ENCODE peak calls at places on chromosomes 2 and 18, in nine cellular contexts. One of them, this sample, is unnamed.

GRCh38 chr2:45839388-45840251 is 188.1 kb downstream of the PRKCE start:
- DNase-seq in AG09319: no peak
- DNase-seq in neural progenitor cell: no peak
- DNase-seq in neural crest cell: no peak
- DNase-seq in dorsolateral prefrontal cortex: no peak
- DNase-seq in fibroblast of villous mesenchyme: peak; percentile 48
- DNase-seq in BE2C: no peak
- DNase-seq in left lung: no peak
- DNase-seq in prostate gland: no peak
- DNase-seq in this sample: no peak

GRCh38 chr2:195709901-195710300 is 52.9 kb downstream of the SLC39A10 start:
- DNase-seq in AG09319: no peak
- DNase-seq in neural progenitor cell: no peak
- DNase-seq in neural crest cell: no peak
- DNase-seq in dorsolateral prefrontal cortex: no peak
- DNase-seq in fibroblast of villous mesenchyme: peak; percentile 55
- DNase-seq in BE2C: no peak
- DNase-seq in left lung: no peak
- DNase-seq in prostate gland: no peak
- DNase-seq in this sample: no peak

GRCh38 chr2:64105676-64106461 is 38.4 kb downstream of the PELI1 start:
- DNase-seq in AG09319: no peak
- DNase-seq in neural progenitor cell: no peak
- DNase-seq in neural crest cell: no peak
- DNase-seq in dorsolateral prefrontal cortex: no peak
- DNase-seq in fibroblast of villous mesenchyme: no peak
- DNase-seq in BE2C: no peak
- DNase-seq in left lung: no peak
- DNase-seq in prostate gland: no peak
- DNase-seq in this sample: no peak

GRCh38 chr2:113120861-113121260 is 6.5 kb upstream of the IL1RN start:
- DNase-seq in AG09319: no peak
- DNase-seq in neural progenitor cell: no peak
- DNase-seq in neural crest cell: no peak
- DNase-seq in dorsolateral prefrontal cortex: no peak
- DNase-seq in fibroblast of villous mesenchyme: no peak
- DNase-seq in BE2C: no peak
- DNase-seq in left lung: no peak
- DNase-seq in prostate gland: no peak
- DNase-seq in this sample: no peak

GRCh38 chr18:55478301-55478660 is 109.7 kb downstream of the TCF4 start:
- DNase-seq in AG09319: no peak
- DNase-seq in neural progenitor cell: no peak
- DNase-seq in neural crest cell: no peak
- DNase-seq in dorsolateral prefrontal cortex: no peak
- DNase-seq in fibroblast of villous mesenchyme: peak; percentile 34
- DNase-seq in BE2C: no peak
- DNase-seq in left lung: no peak
- DNase-seq in prostate gland: no peak
- DNase-seq in this sample: no peak

GRCh38 chr2:172342056-172342455 is 85.3 kb upstream of the ITGA6 start:
- DNase-seq in AG09319: no peak
- DNase-seq in neural progenitor cell: no peak
- DNase-seq in neural crest cell: no peak
- DNase-seq in dorsolateral prefrontal cortex: no peak
- DNase-seq in fibroblast of villous mesenchyme: no peak
- DNase-seq in BE2C: no peak
- DNase-seq in left lung: no peak
- DNase-seq in prostate gland: no peak
- DNase-seq in this sample: no peak

GRCh38 chr18:8742382-8743361 is 37.3 kb downstream of the MTCL1 start:
- DNase-seq in AG09319: no peak
- DNase-seq in neural progenitor cell: no peak
- DNase-seq in neural crest cell: no peak
- DNase-seq in dorsolateral prefrontal cortex: no peak
- DNase-seq in fibroblast of villous mesenchyme: no peak
- DNase-seq in BE2C: no peak
- DNase-seq in left lung: no peak
- DNase-seq in prostate gland: no peak
- DNase-seq in this sample: no peak

GRCh38 chr2:106115250-106115649 is 78.9 kb downstream of the UXS1 start:
- DNase-seq in AG09319: no peak
- DNase-seq in neural progenitor cell: no peak
- DNase-seq in neural crest cell: no peak
- DNase-seq in dorsolateral prefrontal cortex: no peak
- DNase-seq in fibroblast of villous mesenchyme: peak; percentile 60
- DNase-seq in BE2C: no peak
- DNase-seq in left lung: no peak
- DNase-seq in prostate gland: no peak
- DNase-seq in this sample: no peak

GRCh38 chr18:79496978-79497637 is 101.4 kb downstream of the NFATC1 start:
- DNase-seq in AG09319: no peak
- DNase-seq in neural progenitor cell: no peak
- DNase-seq in neural crest cell: no peak
- DNase-seq in dorsolateral prefrontal cortex: peak; percentile 21
- DNase-seq in fibroblast of villous mesenchyme: peak; percentile 86
- DNase-seq in BE2C: peak; percentile 61
- DNase-seq in left lung: peak; percentile 47
- DNase-seq in prostate gland: no peak
- DNase-seq in this sample: peak; percentile 15

GRCh38 chr18:9577361-9577760 is 37.0 kb downstream of the PPP4R1 start:
- DNase-seq in AG09319: no peak
- DNase-seq in neural progenitor cell: no peak
- DNase-seq in neural crest cell: no peak
- DNase-seq in dorsolateral prefrontal cortex: no peak
- DNase-seq in fibroblast of villous mesenchyme: peak; percentile 40
- DNase-seq in BE2C: no peak
- DNase-seq in left lung: no peak
- DNase-seq in prostate gland: no peak
- DNase-seq in this sample: no peak

GRCh38 chr18:13245481-13246000 is 27.0 kb downstream of the LDLRAD4 start:
- DNase-seq in AG09319: no peak
- DNase-seq in neural progenitor cell: no peak
- DNase-seq in neural crest cell: no peak
- DNase-seq in dorsolateral prefrontal cortex: no peak
- DNase-seq in fibroblast of villous mesenchyme: no peak
- DNase-seq in BE2C: no peak
- DNase-seq in left lung: no peak
- DNase-seq in prostate gland: no peak
- DNase-seq in this sample: no peak

GRCh38 chr2:223688094-223688835 is 86.1 kb upstream of the SCG2 start:
- DNase-seq in AG09319: no peak
- DNase-seq in neural progenitor cell: peak; percentile 30
- DNase-seq in neural crest cell: no peak
- DNase-seq in dorsolateral prefrontal cortex: no peak
- DNase-seq in fibroblast of villous mesenchyme: no peak
- DNase-seq in BE2C: peak; percentile 60
- DNase-seq in left lung: no peak
- DNase-seq in prostate gland: no peak
- DNase-seq in this sample: no peak

GRCh38 chr18:499351-500229 is 911 bp downstream of the COLEC12 start:
- DNase-seq in AG09319: peak; percentile 81
- DNase-seq in neural progenitor cell: peak; percentile 33
- DNase-seq in neural crest cell: peak; percentile 8
- DNase-seq in dorsolateral prefrontal cortex: no peak
- DNase-seq in fibroblast of villous mesenchyme: peak; percentile 92
- DNase-seq in BE2C: peak; percentile 28
- DNase-seq in left lung: no peak
- DNase-seq in prostate gland: peak; percentile 38
- DNase-seq in this sample: no peak

GRCh38 chr18:73842795-73843394 is 304.7 kb downstream of the FBXO15 start:
- DNase-seq in AG09319: no peak
- DNase-seq in neural progenitor cell: peak; percentile 73
- DNase-seq in neural crest cell: peak; percentile 66
- DNase-seq in dorsolateral prefrontal cortex: peak; percentile 43
- DNase-seq in fibroblast of villous mesenchyme: peak; percentile 41
- DNase-seq in BE2C: peak; percentile 22
- DNase-seq in left lung: no peak
- DNase-seq in prostate gland: peak; percentile 35
- DNase-seq in this sample: no peak

GRCh38 chr2:222919841-222920609 is 59.2 kb downstream of the ACSL3 start:
- DNase-seq in AG09319: peak; percentile 68
- DNase-seq in neural progenitor cell: no peak
- DNase-seq in neural crest cell: no peak
- DNase-seq in dorsolateral prefrontal cortex: no peak
- DNase-seq in fibroblast of villous mesenchyme: peak; percentile 87
- DNase-seq in BE2C: no peak
- DNase-seq in left lung: no peak
- DNase-seq in prostate gland: no peak
- DNase-seq in this sample: no peak

GRCh38 chr2:193523662-193524061 is 1328.9 kb upstream of the TMEFF2 start:
- DNase-seq in AG09319: no peak
- DNase-seq in neural progenitor cell: no peak
- DNase-seq in neural crest cell: no peak
- DNase-seq in dorsolateral prefrontal cortex: no peak
- DNase-seq in fibroblast of villous mesenchyme: no peak
- DNase-seq in BE2C: no peak
- DNase-seq in left lung: no peak
- DNase-seq in prostate gland: no peak
- DNase-seq in this sample: no peak

GRCh38 chr2:36270758-36271157 is 84.8 kb upstream of the CRIM1 start:
- DNase-seq in AG09319: no peak
- DNase-seq in neural progenitor cell: peak; percentile 87
- DNase-seq in neural crest cell: no peak
- DNase-seq in dorsolateral prefrontal cortex: no peak
- DNase-seq in fibroblast of villous mesenchyme: no peak
- DNase-seq in BE2C: no peak
- DNase-seq in left lung: no peak
- DNase-seq in prostate gland: no peak
- DNase-seq in this sample: no peak

GRCh38 chr2:58557166-58557565 is 316.0 kb upstream of the FANCL start:
- DNase-seq in AG09319: no peak
- DNase-seq in neural progenitor cell: peak; percentile 21
- DNase-seq in neural crest cell: no peak
- DNase-seq in dorsolateral prefrontal cortex: no peak
- DNase-seq in fibroblast of villous mesenchyme: no peak
- DNase-seq in BE2C: no peak
- DNase-seq in left lung: no peak
- DNase-seq in prostate gland: no peak
- DNase-seq in this sample: no peak

GRCh38 chr2:58558866-58559265 is 317.7 kb upstream of the FANCL start:
- DNase-seq in AG09319: no peak
- DNase-seq in neural progenitor cell: peak; percentile 17
- DNase-seq in neural crest cell: no peak
- DNase-seq in dorsolateral prefrontal cortex: no peak
- DNase-seq in fibroblast of villous mesenchyme: no peak
- DNase-seq in BE2C: no peak
- DNase-seq in left lung: no peak
- DNase-seq in prostate gland: no peak
- DNase-seq in this sample: no peak

GRCh38 chr2:58553522-58553921 is 312.4 kb upstream of the FANCL start:
- DNase-seq in AG09319: no peak
- DNase-seq in neural progenitor cell: no peak
- DNase-seq in neural crest cell: no peak
- DNase-seq in dorsolateral prefrontal cortex: no peak
- DNase-seq in fibroblast of villous mesenchyme: no peak
- DNase-seq in BE2C: no peak
- DNase-seq in left lung: no peak
- DNase-seq in prostate gland: no peak
- DNase-seq in this sample: no peak

GRCh38 chr2:58553937-58554336 is 312.8 kb upstream of the FANCL start:
- DNase-seq in AG09319: no peak
- DNase-seq in neural progenitor cell: peak; percentile 46
- DNase-seq in neural crest cell: no peak
- DNase-seq in dorsolateral prefrontal cortex: no peak
- DNase-seq in fibroblast of villous mesenchyme: peak; percentile 8
- DNase-seq in BE2C: no peak
- DNase-seq in left lung: no peak
- DNase-seq in prostate gland: no peak
- DNase-seq in this sample: no peak
- TF ChIP-seq CTCF in AG09319: peak; percentile 7
- TF ChIP-seq CTCF in neural progenitor cell: peak; percentile 53
- TF ChIP-seq CTCF in neural crest cell: peak; percentile 46
- TF ChIP-seq CTCF in dorsolateral prefrontal cortex: peak; percentile 52
- TF ChIP-seq CTCF in fibroblast of villous mesenchyme: peak; percentile 37
- TF ChIP-seq CTCF in BE2C: no peak
- TF ChIP-seq CTCF in left lung: no peak
- TF ChIP-seq CTCF in prostate gland: no peak
- TF ChIP-seq CTCF in this sample: peak; percentile 9

GRCh38 chr2:121133551-121134319 is 151.3 kb downstream of the TFCP2L1 start:
- DNase-seq in AG09319: no peak
- DNase-seq in neural progenitor cell: no peak
- DNase-seq in neural crest cell: no peak
- DNase-seq in dorsolateral prefrontal cortex: no peak
- DNase-seq in fibroblast of villous mesenchyme: no peak
- DNase-seq in BE2C: no peak
- DNase-seq in left lung: no peak
- DNase-seq in prostate gland: no peak
- DNase-seq in this sample: no peak
- TF ChIP-seq CTCF in AG09319: no peak
- TF ChIP-seq CTCF in neural progenitor cell: no peak
- TF ChIP-seq CTCF in neural crest cell: no peak
- TF ChIP-seq CTCF in dorsolateral prefrontal cortex: no peak
- TF ChIP-seq CTCF in fibroblast of villous mesenchyme: no peak
- TF ChIP-seq CTCF in BE2C: no peak
- TF ChIP-seq CTCF in left lung: no peak
- TF ChIP-seq CTCF in prostate gland: no peak
- TF ChIP-seq CTCF in this sample: no peak

DNA sequence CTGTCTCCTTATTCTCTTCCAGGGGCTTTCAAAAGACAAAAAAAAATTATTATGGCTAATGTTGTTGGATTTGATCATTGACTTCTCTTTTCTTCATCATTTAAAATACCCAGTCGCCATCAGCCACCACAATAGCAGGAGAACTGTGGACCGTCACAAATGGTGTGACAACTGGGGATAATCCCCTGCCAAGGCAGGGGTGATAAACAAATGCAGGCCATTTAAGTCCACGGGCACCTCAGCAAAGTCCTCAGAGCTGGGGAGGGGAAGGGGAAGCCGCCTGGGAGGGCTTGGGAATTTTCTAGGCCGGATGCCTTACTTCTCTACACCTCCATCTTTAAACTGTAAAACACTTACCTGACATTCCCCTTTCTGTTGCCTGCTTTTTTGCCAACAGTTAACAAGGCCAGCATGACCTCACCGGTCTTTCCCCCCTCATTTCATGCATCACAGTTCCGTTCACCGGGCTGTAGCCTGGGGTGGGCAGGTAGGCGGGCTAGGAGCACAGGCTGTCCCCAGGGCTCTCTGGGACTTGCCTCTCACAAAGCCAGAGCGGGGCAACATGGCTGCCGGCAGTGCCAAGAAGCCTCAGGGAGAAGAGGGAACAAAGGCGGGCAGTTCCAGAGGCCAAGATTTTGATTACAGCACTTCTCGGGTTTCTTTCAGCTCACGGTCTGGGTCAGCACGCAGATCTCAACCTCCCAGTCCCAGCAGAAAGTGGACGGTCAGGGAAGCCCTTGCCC is 820.4 kb downstream of the BCL11A start:
- DNase-seq in AG09319: no peak
- DNase-seq in neural progenitor cell: no peak
- DNase-seq in neural crest cell: no peak
- DNase-seq in dorsolateral prefrontal cortex: no peak
- DNase-seq in fibroblast of villous mesenchyme: no peak
- DNase-seq in BE2C: no peak
- DNase-seq in left lung: peak; percentile 63
- DNase-seq in prostate gland: no peak
- DNase-seq in this sample: no peak
- TF ChIP-seq CTCF in AG09319: no peak
- TF ChIP-seq CTCF in neural progenitor cell: no peak
- TF ChIP-seq CTCF in neural crest cell: no peak
- TF ChIP-seq CTCF in dorsolateral prefrontal cortex: no peak
- TF ChIP-seq CTCF in fibroblast of villous mesenchyme: no peak
- TF ChIP-seq CTCF in BE2C: no peak
- TF ChIP-seq CTCF in left lung: no peak
- TF ChIP-seq CTCF in prostate gland: no peak
- TF ChIP-seq CTCF in this sample: no peak

GRCh38 chr2:219253753-219254589 is at the start of gene TUBA4A:
- DNase-seq in AG09319: no peak
- DNase-seq in neural progenitor cell: peak; percentile 86
- DNase-seq in neural crest cell: no peak
- DNase-seq in dorsolateral prefrontal cortex: peak; percentile 72
- DNase-seq in fibroblast of villous mesenchyme: no peak
- DNase-seq in BE2C: peak; percentile 77
- DNase-seq in left lung: peak; percentile 97
- DNase-seq in prostate gland: peak; percentile 91
- DNase-seq in this sample: peak; percentile 84
- TF ChIP-seq CTCF in AG09319: no peak
- TF ChIP-seq CTCF in neural progenitor cell: no peak
- TF ChIP-seq CTCF in neural crest cell: no peak
- TF ChIP-seq CTCF in dorsolateral prefrontal cortex: peak; percentile 27
- TF ChIP-seq CTCF in fibroblast of villous mesenchyme: no peak
- TF ChIP-seq CTCF in BE2C: no peak
- TF ChIP-seq CTCF in left lung: no peak
- TF ChIP-seq CTCF in prostate gland: peak; percentile 17
- TF ChIP-seq CTCF in this sample: no peak